ENCODE peak calls at places on chromosomes 7 and 10, in six cellular contexts. Z, P, S, K, O and G are unnamed samples.

GRCh38 chr10:68955414-68955785 is 570 bp upstream of the DDX21 start:
- DNase-seq in Z (no peak), S (no peak), O (no peak), P (no peak), K (peak), G (no peak)

GRCh38 chr10:122845783-122846332 is at the start of gene CUZD1:
- DNase-seq in Z (peak), O (no peak), P (no peak), S (no peak), K (no peak), G (no peak)

GRCh38 chr10:119205926-119206602 is 1.3 kb upstream of the GRK5 start:
- DNase-seq in O (peak), K (peak), P (no peak), Z (peak), S (peak), G (no peak)

GRCh38 chr10:118870467-118871243 is 115.9 kb upstream of the CACUL1 start:
- DNase-seq in Z (no peak), O (no peak), K (peak), P (peak), S (no peak), G (peak)

GRCh38 chr7:151813997-151814396 is 62.9 kb downstream of the PRKAG2 start:
- DNase-seq in K (no peak), P (peak), Z (no peak), S (no peak), O (no peak), G (no peak)

GRCh38 chr10:32149257-32149955 is 93.2 kb upstream of the KIF5B start:
- DNase-seq in P (peak), Z (no peak), O (no peak), S (no peak), K (no peak), G (no peak)

GRCh38 chr7:98097042-98097645 is 9.5 kb upstream of the LMTK2 start:
- DNase-seq in O (no peak), K (no peak), P (no peak), S (no peak), Z (no peak), G (no peak)

GRCh38 chr7:113936982-113937381 is 18.2 kb upstream of the PPP1R3A start:
- DNase-seq in O (no peak), S (no peak), Z (no peak), K (no peak), P (no peak), G (no peak)

GRCh38 chr7:81407094-81407493 is 362.8 kb downstream of the HGF start:
- DNase-seq in K (no peak), P (peak), O (no peak), Z (no peak), S (no peak), G (no peak)

GRCh38 chr10:18685555-18685954 is 26.3 kb downstream of the ARL5B start:
- DNase-seq in P (no peak), O (no peak), S (no peak), K (no peak), Z (no peak), G (no peak)

GRCh38 chr10:18687706-18688105 is 28.5 kb downstream of the ARL5B start:
- DNase-seq in P (no peak), O (no peak), K (no peak), Z (no peak), S (no peak), G (no peak)

GRCh38 chr10:18689498-18689897 is 30.3 kb downstream of the ARL5B start:
- DNase-seq in O (peak), K (no peak), S (no peak), Z (no peak), P (peak), G (no peak)

GRCh38 chr10:18687195-18687594 is 28.0 kb downstream of the ARL5B start:
- DNase-seq in O (no peak), K (no peak), P (peak), Z (no peak), S (no peak), G (no peak)

GRCh38 chr10:18690541-18690940 is 31.3 kb downstream of the ARL5B start:
- DNase-seq in S (no peak), O (no peak), Z (no peak), K (no peak), P (no peak), G (no peak)
- H3K27ac ChIP-seq in S (no peak), O (no peak), Z (no peak), K (no peak), P (no peak), G (no peak)

GRCh38 chr7:95589766-95590165 is 6.5 kb downstream of the PDK4 start:
- DNase-seq in K (no peak), Z (no peak), P (no peak), S (no peak), O (no peak), G (no peak)

GRCh38 chr7:95594185-95594584 is 2.1 kb downstream of the PDK4 start:
- DNase-seq in P (no peak), O (no peak), K (no peak), Z (no peak), S (no peak), G (no peak)

GRCh38 chr7:95593343-95593742 is 3.0 kb downstream of the PDK4 start:
- DNase-seq in Z (no peak), O (no peak), S (no peak), P (no peak), K (no peak), G (no peak)

GRCh38 chr7:95590387-95591248 is 5.7 kb downstream of the PDK4 start:
- DNase-seq in Z (peak), O (no peak), P (no peak), K (no peak), S (no peak), G (no peak)

DNA sequence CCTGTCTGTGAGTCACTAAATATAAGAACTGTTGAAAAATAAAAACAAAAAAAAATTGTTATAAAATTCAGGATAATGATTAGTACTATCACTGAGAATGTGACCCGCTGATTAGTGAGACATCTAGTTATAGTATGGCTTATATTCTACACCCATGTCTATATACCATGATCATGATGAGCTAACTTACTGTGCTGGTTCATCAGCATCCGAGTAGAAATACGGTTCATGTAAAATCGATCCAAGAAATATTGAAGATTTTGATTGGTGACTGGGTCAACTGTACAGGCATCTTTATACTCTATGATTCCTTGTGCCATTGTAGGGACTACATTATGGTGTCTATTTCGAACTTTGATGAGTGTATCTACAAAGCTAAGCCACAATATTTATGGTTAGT is 3.7 kb downstream of the PDK4 start:
- DNase-seq in Z (no peak), K (no peak), S (no peak), P (no peak), O (no peak), G (no peak)
- H3K4me3 ChIP-seq in Z (peak), K (no peak), S (no peak), P (no peak), O (no peak), G (no peak)

DNA sequence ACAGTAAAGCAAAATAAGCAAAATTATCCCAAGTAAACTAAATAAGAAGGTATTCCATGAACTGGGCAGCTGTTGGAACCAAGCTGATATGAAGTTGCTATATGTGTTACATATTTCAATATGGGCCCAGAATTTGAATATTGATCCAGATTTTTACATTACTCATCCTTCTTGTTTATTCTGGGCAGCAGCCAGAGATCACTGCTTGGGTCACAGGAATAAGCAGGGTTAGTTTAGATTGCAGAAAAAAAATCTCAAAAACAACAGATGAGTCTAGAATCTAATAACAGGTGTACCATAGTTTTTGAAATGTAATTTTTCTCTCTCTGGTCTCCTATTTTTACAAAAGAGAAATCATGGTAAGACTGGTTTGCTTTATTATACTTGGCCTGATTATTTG is 171.6 kb upstream of the NAMPT start:
- DNase-seq in S (no peak), K (no peak), P (no peak), Z (no peak), O (no peak), G (no peak)
- H3K27ac ChIP-seq in S (no peak), K (no peak), P (no peak), Z (peak), O (no peak), G (no peak)

DNA sequence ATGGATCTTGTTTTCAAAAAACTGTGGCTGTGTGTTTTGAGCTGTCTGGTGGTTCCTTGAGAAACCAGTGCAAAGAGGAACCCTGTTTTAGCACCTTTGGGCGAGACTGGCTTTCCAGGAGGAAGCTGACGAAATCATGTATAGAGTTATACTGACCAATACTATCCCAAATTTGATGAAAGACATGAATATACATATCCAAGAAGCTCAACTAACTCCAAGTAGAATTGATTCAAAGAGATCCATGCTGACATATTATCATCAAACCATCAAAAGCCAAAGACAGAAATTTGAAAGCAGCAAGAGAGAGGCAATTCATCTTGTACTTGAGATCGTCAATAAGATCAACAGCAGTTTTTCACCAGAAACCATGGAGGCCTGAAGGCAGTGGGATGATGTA is 610.7 kb downstream of the DNAJB6 start:
- DNase-seq in S (no peak), Z (no peak), O (no peak), P (no peak), K (no peak), G (no peak)
- H3K4me3 ChIP-seq in S (no peak), Z (no peak), O (no peak), P (no peak), K (no peak), G (no peak)

GRCh38 chr7:35405461-35405860 is 151.6 kb upstream of the TBX20 start:
- DNase-seq in S (no peak), Z (no peak), K (no peak), O (no peak), P (no peak), G (no peak)

GRCh38 chr7:35401217-35401879 is 147.4 kb upstream of the TBX20 start:
- DNase-seq in Z (no peak), P (no peak), S (no peak), O (no peak), K (no peak), G (no peak)

GRCh38 chr7:35399216-35399615 is 145.3 kb upstream of the TBX20 start:
- DNase-seq in P (no peak), K (no peak), O (no peak), S (no peak), Z (no peak), G (no peak)

GRCh38 chr7:35398518-35398917 is 144.6 kb upstream of the TBX20 start:
- DNase-seq in P (no peak), S (no peak), O (no peak), K (no peak), Z (no peak), G (no peak)

DNA sequence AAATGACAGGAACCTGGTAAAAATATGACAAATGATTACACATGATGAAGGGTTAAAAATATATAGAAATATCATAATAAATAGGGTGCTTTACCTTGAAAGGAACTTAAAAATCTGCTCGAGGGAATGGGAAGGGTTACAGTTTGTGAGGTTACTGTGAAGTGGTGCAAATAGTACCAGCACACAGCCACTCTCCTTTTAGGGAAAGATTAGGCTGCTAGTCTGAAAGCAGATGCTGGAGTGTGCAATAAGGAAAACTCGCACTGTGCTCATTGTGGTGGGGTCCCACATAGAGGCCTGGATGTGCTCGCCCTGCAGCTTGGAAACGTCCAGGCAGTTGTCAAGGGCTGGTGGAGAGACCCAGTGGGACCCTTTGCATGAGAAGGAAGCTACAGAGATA is 145.9 kb upstream of the TBX20 start:
- DNase-seq in O (no peak), Z (no peak), K (no peak), P (no peak), S (no peak), G (no peak)
- H3K27ac ChIP-seq in O (no peak), Z (no peak), K (no peak), P (no peak), S (no peak), G (no peak)

GRCh38 chr7:100432053-100432452 is 2.4 kb downstream of the MEPCE start:
- DNase-seq in Z (no peak), K (no peak), S (no peak), P (no peak), O (no peak), G (no peak)
- H3K4me3 ChIP-seq in Z (no peak), K (no peak), S (peak), P (no peak), O (no peak), G (no peak)

GRCh38 chr7:28572321-28573058 is 160.2 kb downstream of the CREB5 start:
- DNase-seq in K (no peak), S (no peak), Z (no peak), O (no peak), P (no peak), G (no peak)

GRCh38 chr7:28573059-28573553 is 160.8 kb downstream of the CREB5 start:
- DNase-seq in Z (peak), O (no peak), K (no peak), P (peak), S (no peak), G (no peak)

GRCh38 chr7:28570113-28570969 is 158.0 kb downstream of the CREB5 start:
- DNase-seq in P (no peak), K (no peak), Z (no peak), S (no peak), O (no peak), G (no peak)

GRCh38 chr7:28570970-28571288 is 158.6 kb downstream of the CREB5 start:
- DNase-seq in Z (no peak), K (no peak), O (no peak), P (peak), S (no peak), G (peak)

GRCh38 chr7:28571405-28571804 is 159.1 kb downstream of the CREB5 start:
- DNase-seq in P (no peak), S (no peak), K (no peak), Z (no peak), O (no peak), G (no peak)
- H3K27ac ChIP-seq in P (no peak), S (no peak), K (no peak), Z (no peak), O (no peak), G (peak)

GRCh38 chr10:70889291-70889690 is 926 bp upstream of the PCBD1 start:
- DNase-seq in Z (no peak), S (no peak), K (no peak), O (no peak), P (no peak), G (no peak)
- H3K4me3 ChIP-seq in Z (no peak), S (no peak), K (no peak), O (peak), P (no peak), G (no peak)

GRCh38 chr7:74512762-74513161 is 59.1 kb downstream of the GTF2IRD1 start:
- DNase-seq in S (no peak), Z (no peak), K (no peak), P (no peak), O (no peak), G (no peak)
- H3K27ac ChIP-seq in S (no peak), Z (no peak), K (no peak), P (no peak), O (no peak), G (no peak)